ENCODE peak calls at places on chromosomes 16 and 17, in four cellular contexts. L, M, U and O are unnamed samples.

GRCh38 chr17:61672140-61672539 is 81.1 kb upstream of the NACA2 start:
- DNase-seq in U (no peak), L (no peak), M (no peak), O (no peak)

GRCh38 chr16:73032548-73033270 is 15.2 kb downstream of the ZFHX3 start:
- DNase-seq in M (no peak), U (no peak), L (no peak), O (no peak)

GRCh38 chr16:89815639-89816348 is 653 bp downstream of the FANCA start:
- DNase-seq in M (peak; percentile 11), U (peak; percentile 37), L (no peak), O (no peak)

GRCh38 chr16:12137344-12138094 is 161.0 kb downstream of the SNX29 start:
- DNase-seq in L (no peak), M (no peak), U (no peak), O (no peak)

GRCh38 chr16:31202402-31203385 is at the start of gene PYCARD:
- DNase-seq in L (peak; percentile 39), M (peak; percentile 70), U (peak; percentile 33), O (peak; percentile 63)

GRCh38 chr17:289409-289808 is 63.2 kb downstream of the RPH3AL start:
- DNase-seq in U (no peak), M (no peak), L (peak; percentile 4), O (no peak)

GRCh38 chr17:80902197-80903019 is 89.2 kb upstream of the CHMP6 start:
- DNase-seq in L (no peak), U (no peak), M (no peak), O (no peak)

GRCh38 chr17:6556121-6557039 is at the start of gene PITPNM3:
- DNase-seq in M (no peak), U (no peak), L (no peak), O (peak; percentile 60)

GRCh38 chr17:51764387-51764971 is 394.0 kb downstream of the CA10 start:
- DNase-seq in U (peak; percentile 79), M (peak; percentile 35), L (peak; percentile 36), O (peak; percentile 61)

GRCh38 chr17:19329136-19329535 is 33.4 kb downstream of the B9D1 start:
- DNase-seq in M (no peak), L (no peak), U (no peak), O (no peak)

GRCh38 chr17:49333806-49334205 is 28.2 kb downstream of the ZNF652 start:
- DNase-seq in L (no peak), M (no peak), U (no peak), O (no peak)

GRCh38 chr17:79252886-79253285 is 178.3 kb downstream of the ENGASE start:
- DNase-seq in U (no peak), L (no peak), M (no peak), O (no peak)

GRCh38 chr16:4142268-4142667 is 26.0 kb upstream of the ADCY9 start:
- DNase-seq in M (no peak), L (no peak), U (no peak), O (no peak)

GRCh38 chr17:41340934-41341861 is 9.4 kb downstream of the KRT33A start:
- DNase-seq in U (no peak), M (no peak), L (no peak), O (no peak)

GRCh38 chr16:77789085-77789611 is 784 bp downstream of the VAT1L start:
- DNase-seq in L (no peak), U (no peak), M (no peak), O (peak; percentile 8)

GRCh38 chr16:19005561-19006445 is 22.1 kb downstream of the TMC7 start:
- DNase-seq in L (no peak), M (peak; percentile 74), U (no peak), O (no peak)

GRCh38 chr17:63928966-63929695 is 3.0 kb downstream of the CD79B start:
- DNase-seq in M (no peak), L (no peak), U (no peak), O (no peak)

GRCh38 chr16:82440336-82440735 is 186.4 kb upstream of the CDH13 start:
- DNase-seq in U (no peak), M (no peak), L (no peak), O (no peak)

GRCh38 chr16:66898207-66898606 is 17.9 kb downstream of the PDP2 start:
- DNase-seq in U (peak; percentile 61), L (no peak), M (peak; percentile 57), O (no peak)

GRCh38 chr17:56185905-56186783 is 32.9 kb downstream of the ANKFN1 start:
- DNase-seq in U (no peak), L (no peak), M (no peak), O (no peak)

GRCh38 chr16:87914812-87915211 is 21.5 kb downstream of the CA5A start:
- DNase-seq in U (no peak), L (no peak), M (no peak), O (no peak)

DNA sequence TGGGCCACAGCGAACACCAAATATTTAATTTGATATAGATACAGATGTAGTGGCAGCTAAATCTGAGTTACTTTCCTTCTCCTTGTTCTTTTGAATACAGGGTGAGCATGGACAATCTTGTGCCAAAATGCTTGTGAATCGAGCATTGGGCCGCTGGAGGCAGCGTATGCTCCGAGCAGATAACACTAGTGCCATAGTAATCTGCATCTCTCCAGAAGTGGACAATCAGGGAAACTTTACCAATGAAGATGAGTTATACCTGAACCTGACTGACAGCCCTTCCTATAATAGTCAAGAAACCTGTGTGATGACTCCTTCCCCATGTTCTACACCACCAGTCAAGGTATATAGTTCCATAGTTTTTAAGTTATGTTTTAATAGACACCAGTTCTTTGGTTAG is 21.2 kb upstream of the BCAS3 start:
- DNase-seq in M (no peak), U (no peak), L (no peak), O (no peak)
- TF ChIP-seq CTCF in M (no peak), U (no peak), L (no peak), O (no peak)

DNA sequence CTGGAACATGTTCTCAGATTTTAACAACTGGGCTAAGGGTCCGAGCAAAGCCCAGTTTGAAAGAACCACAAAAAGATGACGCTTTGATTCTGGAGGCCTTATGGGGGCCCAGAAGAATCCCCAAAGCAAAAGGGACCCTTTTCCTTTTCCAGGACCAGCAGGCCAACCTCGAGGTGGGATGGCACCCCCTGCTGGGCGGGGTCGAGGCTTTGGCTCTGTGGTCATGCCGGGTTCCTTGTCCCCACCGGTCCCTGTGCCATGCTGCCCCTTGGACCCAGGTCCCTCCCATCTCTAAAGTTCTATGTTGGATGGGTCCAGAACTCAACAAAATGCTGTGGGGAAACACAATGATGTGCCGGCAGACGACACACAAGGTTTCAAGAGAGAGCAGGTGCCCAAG is 30.9 kb downstream of the TMEM204 start:
- DNase-seq in L (no peak), M (no peak), U (peak; percentile 53), O (peak; percentile 29)
- TF ChIP-seq CTCF in L (no peak), M (peak; percentile 18), U (peak; percentile 53), O (peak; percentile 9)

DNA sequence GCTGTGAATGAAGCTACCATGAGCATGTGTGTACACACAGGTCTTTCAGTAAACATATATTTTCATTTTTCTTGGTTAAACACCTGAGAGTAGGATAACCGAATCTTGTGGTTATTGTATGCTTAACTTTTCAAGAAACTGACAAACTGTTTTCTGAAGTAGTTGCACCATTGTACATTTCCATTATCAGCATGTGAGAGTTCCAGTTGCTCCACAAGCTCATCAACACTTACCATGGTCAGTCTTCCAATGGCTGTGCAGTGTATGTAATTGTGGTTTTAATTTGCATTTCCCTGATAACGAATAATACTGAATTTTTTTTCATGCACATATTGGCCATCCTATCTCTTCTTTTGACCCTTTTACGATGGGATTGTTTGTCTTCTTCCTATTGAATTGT is 31.3 kb upstream of the C1QL1 start:
- DNase-seq in L (no peak), M (no peak), U (no peak), O (no peak)
- TF ChIP-seq CTCF in L (no peak), M (no peak), U (no peak), O (no peak)

GRCh38 chr17:28897769-28898259 is 281 bp upstream of the FLOT2 start:
- DNase-seq in L (no peak), U (no peak), M (no peak), O (no peak)
- TF ChIP-seq CTCF in L (no peak), U (no peak), M (peak; percentile 2), O (no peak)

DNA sequence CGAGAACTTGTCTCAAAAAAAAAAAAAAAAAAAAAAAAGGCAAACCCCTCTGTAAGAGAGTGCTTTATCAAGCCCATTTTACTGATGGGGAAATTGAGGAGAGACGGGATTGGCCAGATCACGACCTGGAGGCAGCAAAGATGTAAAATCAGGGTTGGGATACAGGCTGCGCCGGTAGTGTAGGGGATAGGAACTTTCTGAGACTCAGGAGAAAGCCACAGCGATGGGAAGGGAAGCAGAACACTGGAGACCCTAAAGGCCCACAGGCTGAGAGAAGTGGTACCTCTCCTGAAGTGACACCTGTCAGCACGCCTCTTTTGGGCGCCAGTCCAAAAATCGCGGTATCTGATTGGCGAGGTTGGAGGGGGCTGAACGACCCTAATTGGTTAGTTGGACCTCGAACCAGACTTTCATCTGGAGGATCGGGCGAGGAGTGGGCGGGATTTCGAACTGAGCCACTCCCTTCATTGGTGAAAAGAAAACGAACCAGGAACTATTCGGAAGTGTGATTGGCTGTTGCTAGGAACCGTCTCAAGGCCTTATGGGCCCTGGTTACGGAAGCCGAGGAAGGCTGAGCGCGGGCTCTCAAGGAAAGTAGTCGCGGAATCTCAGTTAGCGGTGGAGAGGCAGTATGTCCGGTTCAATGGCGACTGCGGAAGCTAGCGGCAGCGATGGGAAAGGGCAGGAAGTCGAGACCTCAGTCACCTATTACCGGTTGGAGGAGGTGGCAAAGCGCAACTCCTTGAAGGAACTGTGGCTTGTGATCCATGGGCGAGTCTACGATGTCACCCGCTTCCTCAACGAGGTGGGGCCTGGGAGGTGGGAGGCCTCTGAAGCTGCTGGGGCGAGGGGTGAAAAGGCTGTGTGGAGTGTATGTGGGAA is at the start of gene CYB5B:
- DNase-seq in M (peak; percentile 96), U (peak; percentile 93), L (peak; percentile 95), O (peak; percentile 87)
- TF ChIP-seq CTCF in M (no peak), U (no peak), L (no peak), O (no peak)

DNA sequence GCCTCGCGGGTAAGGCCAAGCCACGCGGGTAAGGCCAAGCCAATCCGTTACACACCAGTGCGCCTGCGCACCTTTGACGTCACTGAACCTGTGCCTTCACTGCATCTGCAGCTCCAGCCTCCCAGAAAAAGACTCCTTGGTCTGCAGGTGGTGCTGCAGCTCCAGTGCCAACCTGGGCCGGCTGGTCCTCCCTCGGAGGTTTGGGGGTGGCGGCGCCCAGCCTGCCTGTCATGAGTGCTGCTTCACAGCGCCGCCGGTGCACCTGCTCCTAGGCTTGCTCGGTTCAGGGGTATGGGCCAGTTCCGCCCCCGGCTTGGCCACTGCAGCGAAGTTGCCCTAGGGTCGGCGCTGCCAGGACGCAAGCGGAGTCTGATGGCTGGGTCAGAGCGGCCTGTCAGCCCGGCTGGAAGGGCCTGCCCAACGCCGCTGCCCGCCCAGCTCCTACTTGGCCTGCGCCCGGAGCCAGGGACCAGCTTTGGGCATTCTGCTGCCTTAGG is 146.6 kb downstream of the USP22 start:
- DNase-seq in M (peak; percentile 43), U (no peak), L (peak; percentile 21), O (no peak)
- TF ChIP-seq CTCF in M (no peak), U (no peak), L (no peak), O (no peak)